ENCODE peak calls at places on chromosomes 6 and 20, in six cellular contexts. G is ELR, M is EH, R is breast epithelium, B is hippocampal formation, Y is iris pigment epithelial cell. P is an unnamed sample.

GRCh38 chr6:161406633-161407032 is 132.8 kb upstream of the AGPAT4 start:
- DNase-seq in Y (peak; percentile 97), R (no peak), B (no peak), M (peak; percentile 61), G (peak; percentile 96), P (peak; percentile 95)

GRCh38 chr6:27668442-27669275 is 195.8 kb upstream of the ZNF184 start:
- DNase-seq in M (peak; percentile 59), Y (peak; percentile 74), G (peak; percentile 76), B (no peak), R (no peak), P (peak; percentile 88)

GRCh38 chr20:53579581-53580375 is 13.9 kb downstream of the ZNF217 start:
- DNase-seq in R (peak; percentile 25), M (peak; percentile 80), B (no peak), Y (peak; percentile 77), G (peak; percentile 92), P (peak; percentile 80)

GRCh38 chr6:36633915-36634314 is 39.8 kb downstream of the SRSF3 start:
- DNase-seq in G (no peak), R (peak; percentile 80), Y (peak; percentile 82), M (peak; percentile 88), B (no peak), P (no peak)

GRCh38 chr20:45343445-45343866 is 4.8 kb downstream of the SDC4 start:
- DNase-seq in M (no peak), B (no peak), Y (no peak), R (no peak), G (no peak), P (peak; percentile 37)

GRCh38 chr6:161356167-161356844 is 82.4 kb upstream of the AGPAT4 start:
- DNase-seq in M (no peak), G (no peak), Y (no peak), R (no peak), B (no peak), P (no peak)

GRCh38 chr6:148548065-148548748 is 198.6 kb upstream of the UST start:
- DNase-seq in G (peak; percentile 51), R (no peak), M (peak; percentile 88), Y (no peak), B (peak; percentile 46), P (no peak)

GRCh38 chr6:28789553-28790083 is 134.2 kb downstream of the TRIM27 start:
- DNase-seq in R (no peak), G (peak; percentile 79), Y (peak; percentile 68), B (no peak), M (peak; percentile 74), P (peak; percentile 76)

GRCh38 chr20:50824137-50824536 is 29.3 kb downstream of the BCAS4 start:
- DNase-seq in M (peak; percentile 89), R (peak; percentile 79), Y (peak; percentile 86), B (no peak), G (peak; percentile 81), P (no peak)

GRCh38 chr6:125872259-125872921 is 81.6 kb downstream of the NCOA7 start:
- DNase-seq in G (peak; percentile 43), Y (peak; percentile 30), R (no peak), B (no peak), M (peak; percentile 75), P (peak; percentile 42)

GRCh38 chr6:27809939-27810767 is 102.0 kb downstream of the OR2B2 start:
- DNase-seq in M (peak; percentile 98), B (peak; percentile 18), R (peak; percentile 73), Y (peak; percentile 98), G (peak; percentile 98), P (peak; percentile 96)

GRCh38 chr20:34271961-34272360 is 30.7 kb downstream of the ASIP start:
- DNase-seq in Y (peak; percentile 48), M (peak; percentile 79), B (no peak), G (peak; percentile 82), R (no peak), P (peak; percentile 38)

GRCh38 chr6:41939091-41939847 is 2.3 kb downstream of the CCND3 start:
- DNase-seq in R (no peak), Y (peak; percentile 47), B (peak; percentile 23), M (peak; percentile 54), G (peak; percentile 49), P (no peak)

GRCh38 chr20:62606551-62607201 is 35.6 kb upstream of the SLCO4A1 start:
- DNase-seq in M (peak; percentile 36), R (no peak), Y (no peak), G (peak; percentile 19), B (no peak), P (no peak)

GRCh38 chr20:58547527-58548475 is 32.6 kb upstream of the APCDD1L start:
- DNase-seq in B (no peak), G (peak; percentile 75), M (peak; percentile 71), R (no peak), Y (no peak), P (no peak)

GRCh38 chr6:101761124-101761601 is 367.7 kb downstream of the GRIK2 start:
- DNase-seq in B (no peak), Y (peak; percentile 88), G (peak; percentile 61), R (no peak), M (peak; percentile 96), P (peak; percentile 89)

GRCh38 chr6:159252955-159253508 is 83.8 kb downstream of the FNDC1 start:
- DNase-seq in M (peak; percentile 52), G (peak; percentile 51), R (no peak), Y (peak; percentile 58), B (no peak), P (peak; percentile 94)

GRCh38 chr6:132399376-132400074 is 1.8 kb downstream of the MOXD1 start:
- DNase-seq in R (no peak), B (no peak), Y (peak; percentile 73), G (peak; percentile 83), M (peak; percentile 87), P (peak; percentile 49)

GRCh38 chr6:4466260-4466659 is 309.9 kb upstream of the CDYL start:
- DNase-seq in R (no peak), B (no peak), G (peak; percentile 36), Y (peak; percentile 80), M (peak; percentile 64), P (no peak)

GRCh38 chr20:6162239-6162638 is 39.4 kb upstream of the FERMT1 start:
- DNase-seq in R (no peak), B (peak; percentile 31), G (no peak), Y (peak; percentile 6), M (peak; percentile 29), P (no peak)

GRCh38 chr6:149985506-149985937 is 21.8 kb downstream of the ULBP1 start:
- DNase-seq in M (no peak), B (no peak), R (peak; percentile 37), Y (no peak), G (peak; percentile 30), P (no peak)

GRCh38 chr6:156866181-156866862 is 89.1 kb downstream of the ARID1B start:
- DNase-seq in R (no peak), Y (peak; percentile 62), G (peak; percentile 75), M (peak; percentile 75), B (peak; percentile 36), P (peak; percentile 26)

GRCh38 chr6:109483744-109484075 is 691 bp upstream of the ZBTB24 start:
- DNase-seq in M (no peak), R (no peak), B (no peak), Y (peak; percentile 13), G (no peak), P (no peak)

GRCh38 chr6:45886776-45887175 is 128.9 kb downstream of the CLIC5 start:
- DNase-seq in Y (no peak), R (no peak), M (no peak), G (no peak), B (no peak), P (no peak)

GRCh38 chr20:13441388-13441787 is 197.3 kb downstream of the TASP1 start:
- DNase-seq in B (no peak), R (no peak), M (no peak), Y (no peak), G (no peak), P (no peak)

GRCh38 chr20:16968099-16968498 is 219.9 kb downstream of the OTOR start:
- DNase-seq in G (no peak), M (no peak), B (no peak), Y (no peak), R (no peak), P (no peak)

GRCh38 chr6:134550604-134551003 is 232.7 kb upstream of the SGK1 start:
- DNase-seq in Y (peak; percentile 46), B (no peak), G (peak; percentile 84), R (no peak), M (peak; percentile 85), P (no peak)

GRCh38 chr20:37856932-37857660 is 45.8 kb upstream of the VSTM2L start:
- DNase-seq in Y (peak; percentile 25), M (peak; percentile 83), R (no peak), G (peak; percentile 71), B (no peak), P (no peak)

GRCh38 chr6:134678436-134678889 is 271.4 kb downstream of the ALDH8A1 start:
- DNase-seq in G (no peak), Y (peak; percentile 81), R (no peak), B (peak; percentile 66), M (peak; percentile 81), P (no peak)

GRCh38 chr6:53322188-53323029 is 26.3 kb downstream of the ELOVL5 start:
- DNase-seq in G (no peak), M (peak; percentile 43), B (no peak), R (no peak), Y (peak; percentile 45), P (no peak)

GRCh38 chr20:35436175-35436568 is 1.9 kb downstream of the GDF5 start:
- DNase-seq in M (no peak), B (no peak), G (no peak), Y (no peak), R (no peak), P (no peak)

GRCh38 chr6:43250992-43251373 is 7.7 kb downstream of the TTBK1 start:
- DNase-seq in B (no peak), Y (no peak), G (peak; percentile 17), M (peak; percentile 24), R (no peak), P (no peak)

GRCh38 chr6:161393292-161393691 is 119.4 kb upstream of the AGPAT4 start:
- DNase-seq in Y (no peak), R (no peak), M (no peak), G (no peak), B (no peak), P (no peak)

GRCh38 chr6:107108201-107108890 is 7.0 kb downstream of the BEND3 start:
- DNase-seq in R (no peak), Y (peak; percentile 45), M (no peak), G (no peak), B (no peak), P (no peak)

P was measured in mammary epithelial cell.